ENCODE peak calls at places on chromosomes 1 and 21, in four cellular contexts. M is K562, X is GM12878, U is HepG2. H is an unnamed sample.

GRCh38 chr21:43908167-43908566 is 43.1 kb downstream of the AGPAT3 start:
- DNase-seq in M (no peak), U (no peak), X (no peak), H (no peak)

GRCh38 chr1:85628791-85629531 is 48.4 kb downstream of the CCN1 start:
- DNase-seq in M (peak; percentile 16), U (peak; percentile 82), X (no peak), H (peak; percentile 62)

GRCh38 chr1:153649867-153650235 is 8.7 kb upstream of the SNAPIN start:
- DNase-seq in U (no peak), X (no peak), M (no peak), H (no peak)

GRCh38 chr1:19427087-19427781 is 58.1 kb downstream of the CAPZB start:
- DNase-seq in X (no peak), M (no peak), U (peak; percentile 85), H (no peak)

GRCh38 chr1:234535763-234536515 is 57.0 kb upstream of the TARBP1 start:
- DNase-seq in M (no peak), U (no peak), X (no peak), H (no peak)

GRCh38 chr1:12475947-12476346 is 142.1 kb downstream of the DHRS3 start:
- DNase-seq in M (no peak), X (no peak), U (peak; percentile 55), H (no peak)

GRCh38 chr1:245990315-245991022 is 516.6 kb downstream of the SMYD3 start:
- DNase-seq in X (peak; percentile 56), U (peak; percentile 3), M (no peak), H (no peak)

GRCh38 chr1:221611930-221612777 is 129.7 kb downstream of the DUSP10 start:
- DNase-seq in X (no peak), M (no peak), U (no peak), H (peak; percentile 15)

GRCh38 chr1:8004113-8004802 is 21.9 kb downstream of the ERRFI1 start:
- DNase-seq in U (no peak), M (no peak), X (no peak), H (no peak)

GRCh38 chr1:224751547-224752311 is 135.6 kb downstream of the CNIH3 start:
- DNase-seq in M (no peak), X (no peak), U (no peak), H (no peak)

GRCh38 chr1:86137458-86137857 is 19.1 kb downstream of the COL24A1 start:
- DNase-seq in X (no peak), U (no peak), M (no peak), H (no peak)

DNA sequence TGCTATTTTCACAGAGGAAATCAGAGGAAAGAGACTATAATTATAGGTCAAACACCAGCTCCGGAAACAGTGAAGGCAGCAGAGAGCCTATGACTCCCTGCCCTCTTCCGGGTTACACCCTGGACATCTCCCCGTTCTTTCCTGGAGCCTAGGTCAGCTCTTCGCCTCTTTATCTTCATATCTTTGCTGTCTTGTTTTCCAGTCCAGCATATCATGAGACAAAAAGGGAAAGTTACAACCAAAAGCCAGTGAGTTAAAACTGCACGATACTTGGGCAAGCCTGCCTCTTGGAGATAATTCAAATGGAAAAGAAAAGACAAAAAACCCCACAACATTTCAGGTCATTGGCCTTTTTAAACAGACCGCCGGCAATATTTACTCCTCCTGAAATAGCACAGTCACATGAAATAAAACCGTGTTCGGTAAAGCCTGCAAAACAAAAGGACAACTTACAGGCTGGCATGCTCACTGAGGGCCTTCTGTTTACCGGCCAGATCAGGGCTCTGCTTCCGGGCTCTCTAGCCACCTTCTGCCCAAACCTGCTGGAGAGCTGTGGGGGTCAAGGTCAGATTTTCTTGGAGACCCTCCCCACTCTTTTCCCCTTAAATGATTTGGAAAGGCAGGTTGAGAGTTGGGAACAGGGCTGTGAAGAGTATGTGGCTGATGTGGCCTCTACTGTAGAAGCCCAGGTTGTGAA is 42.8 kb upstream of the PPP2R5A start:
- DNase-seq in M (peak; percentile 75), U (peak; percentile 79), X (no peak), H (no peak)
- TF ChIP-seq POLR2AphosphoS5 in M (no peak), U (peak; percentile 33), X (no peak), H (no peak)

GRCh38 chr1:41728403-41729202 is 190.1 kb downstream of the HIVEP3 start:
- DNase-seq in U (no peak), X (peak; percentile 100), M (no peak), H (no peak)
- TF ChIP-seq SP1 in U (no peak), X (peak; percentile 90), M (no peak), H (no peak)

DNA sequence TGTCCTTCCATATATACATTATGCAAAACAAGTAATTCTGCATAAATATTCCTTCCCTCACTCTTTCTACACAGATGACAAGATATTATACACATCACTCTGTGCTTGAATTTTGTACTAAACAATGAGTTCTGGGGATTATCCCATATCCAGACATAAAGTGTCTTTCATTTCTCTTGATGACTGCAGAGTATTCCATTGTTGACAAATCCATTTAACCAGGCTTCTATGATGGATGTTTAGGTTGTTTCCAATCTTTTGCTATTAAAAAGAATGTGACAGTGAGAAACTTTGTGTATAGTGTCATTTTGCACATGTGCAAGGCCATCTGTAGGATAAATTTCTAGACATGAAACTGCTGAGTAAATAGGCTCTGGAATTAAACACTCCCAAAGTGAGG is 30.0 kb upstream of the ATP2B4 start:
- DNase-seq in M (no peak), U (no peak), X (no peak), H (no peak)
- TF ChIP-seq REST in M (no peak), U (no peak), X (no peak), H (no peak)

DNA sequence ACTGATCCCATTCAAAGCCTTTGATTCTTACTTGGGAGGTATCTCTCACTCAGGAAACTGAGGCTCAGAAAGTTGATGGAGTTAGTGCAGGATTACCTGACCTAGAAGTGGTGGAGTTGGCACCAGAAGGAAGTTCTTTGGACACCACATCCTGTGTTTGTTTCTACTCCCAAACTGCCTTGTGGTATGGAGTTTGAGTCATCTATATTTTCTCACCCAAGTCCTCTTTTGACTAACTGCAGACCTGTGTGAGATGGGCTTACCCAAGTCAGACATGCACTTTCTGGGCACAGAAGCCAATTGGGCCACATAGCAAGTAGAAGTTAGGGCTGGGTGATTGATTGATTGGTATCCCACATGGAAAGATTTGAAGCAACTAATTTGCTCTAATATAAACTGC is 36.1 kb downstream of the FGGY start:
- DNase-seq in X (no peak), M (no peak), U (no peak), H (no peak)
- TF ChIP-seq POLR2AphosphoS5 in X (no peak), M (no peak), U (no peak), H (no peak)

DNA sequence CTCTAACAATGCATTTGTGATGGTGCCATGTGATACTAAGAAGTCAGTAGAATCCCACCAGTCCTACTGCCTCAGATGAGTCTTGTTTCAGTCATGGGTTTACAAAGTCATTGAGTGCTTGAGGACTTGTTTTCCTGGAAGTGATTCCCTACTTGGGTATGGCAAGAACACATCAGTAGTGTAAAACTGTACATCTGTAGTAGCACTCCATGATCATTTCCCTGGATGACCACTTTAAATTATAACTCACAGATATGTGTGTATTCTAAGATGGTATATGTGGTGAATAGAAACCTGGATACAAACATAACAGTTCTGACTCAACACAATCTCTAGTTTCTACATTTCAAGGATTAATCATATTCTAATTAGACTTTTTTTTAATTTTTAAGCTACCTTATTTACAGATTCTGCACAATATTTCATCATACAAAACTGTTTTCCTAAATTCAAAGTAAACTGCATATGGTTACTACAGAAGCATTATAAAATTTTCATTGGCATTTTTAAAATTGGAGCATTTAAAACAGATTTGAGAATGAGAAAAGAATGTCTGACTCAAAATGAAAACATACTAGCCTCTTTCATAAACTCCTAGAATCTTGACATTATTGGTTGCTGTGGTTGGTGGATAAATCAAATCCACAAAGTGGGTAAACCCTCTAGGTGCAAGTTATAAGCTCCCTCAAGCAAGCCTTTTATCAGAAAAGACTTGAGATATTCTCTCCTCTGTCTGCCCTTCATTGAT is 6.8 kb upstream of the PSMG1 start:
- DNase-seq in X (no peak), M (no peak), U (no peak), H (no peak)
- TF ChIP-seq SP1 in X (no peak), M (no peak), U (no peak), H (no peak)

H was measured in HCT116.